ENCODE peak calls at places on chromosome 17, in six cellular contexts. One of them, this sample, is unnamed.

GRCh38 chr17:38528101-38528500 is 77.7 kb downstream of the SRCIN1 start:
- DNase-seq in tibial artery: no peak
- DNase-seq in AG09319: no peak
- DNase-seq in astrocyte of the spinal cord: no peak
- DNase-seq in mucosa of descending colon: no peak
- DNase-seq in esophagus squamous epithelium: no peak
- DNase-seq in this sample: no peak

GRCh38 chr17:17484451-17484899 is 7.7 kb downstream of the MED9 start:
- DNase-seq in tibial artery: no peak
- DNase-seq in esophagus squamous epithelium: no peak
- DNase-seq in mucosa of descending colon: no peak
- DNase-seq in astrocyte of the spinal cord: no peak
- DNase-seq in AG09319: no peak
- DNase-seq in this sample: no peak

GRCh38 chr17:58391302-58391984 is 25.9 kb downstream of the RNF43 start:
- DNase-seq in tibial artery: no peak
- DNase-seq in AG09319: no peak
- DNase-seq in astrocyte of the spinal cord: peak
- DNase-seq in esophagus squamous epithelium: no peak
- DNase-seq in mucosa of descending colon: peak
- DNase-seq in this sample: no peak

GRCh38 chr17:17440938-17441730 is 35.7 kb upstream of the MED9 start:
- DNase-seq in AG09319: no peak
- DNase-seq in esophagus squamous epithelium: no peak
- DNase-seq in mucosa of descending colon: no peak
- DNase-seq in astrocyte of the spinal cord: no peak
- DNase-seq in tibial artery: no peak
- DNase-seq in this sample: no peak

GRCh38 chr17:68248199-68248825 is 469 bp downstream of the AMZ2 start:
- DNase-seq in astrocyte of the spinal cord: peak
- DNase-seq in mucosa of descending colon: no peak
- DNase-seq in tibial artery: peak
- DNase-seq in esophagus squamous epithelium: no peak
- DNase-seq in AG09319: peak
- DNase-seq in this sample: no peak

GRCh38 chr17:19630651-19631050 is 17.9 kb upstream of the ALDH3A2 start:
- DNase-seq in tibial artery: no peak
- DNase-seq in AG09319: no peak
- DNase-seq in esophagus squamous epithelium: no peak
- DNase-seq in mucosa of descending colon: no peak
- DNase-seq in astrocyte of the spinal cord: no peak
- DNase-seq in this sample: no peak

GRCh38 chr17:14143678-14144077 is 74.4 kb downstream of the COX10 start:
- DNase-seq in mucosa of descending colon: no peak
- DNase-seq in AG09319: no peak
- DNase-seq in esophagus squamous epithelium: no peak
- DNase-seq in astrocyte of the spinal cord: no peak
- DNase-seq in tibial artery: no peak
- DNase-seq in this sample: no peak

GRCh38 chr17:80260791-80261158 is at the start of gene RNF213:
- DNase-seq in mucosa of descending colon: peak
- DNase-seq in astrocyte of the spinal cord: peak
- DNase-seq in tibial artery: peak
- DNase-seq in esophagus squamous epithelium: no peak
- DNase-seq in AG09319: no peak
- DNase-seq in this sample: no peak

GRCh38 chr17:36731806-36732205 is 130.4 kb downstream of the MRM1 start:
- DNase-seq in esophagus squamous epithelium: no peak
- DNase-seq in AG09319: no peak
- DNase-seq in mucosa of descending colon: no peak
- DNase-seq in astrocyte of the spinal cord: no peak
- DNase-seq in tibial artery: no peak
- DNase-seq in this sample: no peak

GRCh38 chr17:19331134-19331533 is 31.4 kb downstream of the B9D1 start:
- DNase-seq in tibial artery: no peak
- DNase-seq in astrocyte of the spinal cord: peak
- DNase-seq in AG09319: no peak
- DNase-seq in esophagus squamous epithelium: no peak
- DNase-seq in mucosa of descending colon: no peak
- DNase-seq in this sample: peak

GRCh38 chr17:77089118-77089477 is 51.7 kb upstream of the SEC14L1 start:
- DNase-seq in mucosa of descending colon: no peak
- DNase-seq in esophagus squamous epithelium: no peak
- DNase-seq in astrocyte of the spinal cord: no peak
- DNase-seq in AG09319: no peak
- DNase-seq in tibial artery: no peak
- DNase-seq in this sample: no peak

GRCh38 chr17:38550661-38551060 is 55.1 kb downstream of the SRCIN1 start:
- DNase-seq in mucosa of descending colon: no peak
- DNase-seq in esophagus squamous epithelium: no peak
- DNase-seq in astrocyte of the spinal cord: peak
- DNase-seq in tibial artery: no peak
- DNase-seq in AG09319: peak
- DNase-seq in this sample: no peak

GRCh38 chr17:79991924-79992656 is 43.6 kb downstream of the TBC1D16 start:
- DNase-seq in esophagus squamous epithelium: no peak
- DNase-seq in AG09319: no peak
- DNase-seq in astrocyte of the spinal cord: peak
- DNase-seq in mucosa of descending colon: peak
- DNase-seq in tibial artery: no peak
- DNase-seq in this sample: no peak

GRCh38 chr17:70099884-70100283 is 24.9 kb downstream of the KCNJ16 start:
- DNase-seq in tibial artery: no peak
- DNase-seq in esophagus squamous epithelium: no peak
- DNase-seq in AG09319: no peak
- DNase-seq in mucosa of descending colon: no peak
- DNase-seq in astrocyte of the spinal cord: no peak
- DNase-seq in this sample: no peak

DNA sequence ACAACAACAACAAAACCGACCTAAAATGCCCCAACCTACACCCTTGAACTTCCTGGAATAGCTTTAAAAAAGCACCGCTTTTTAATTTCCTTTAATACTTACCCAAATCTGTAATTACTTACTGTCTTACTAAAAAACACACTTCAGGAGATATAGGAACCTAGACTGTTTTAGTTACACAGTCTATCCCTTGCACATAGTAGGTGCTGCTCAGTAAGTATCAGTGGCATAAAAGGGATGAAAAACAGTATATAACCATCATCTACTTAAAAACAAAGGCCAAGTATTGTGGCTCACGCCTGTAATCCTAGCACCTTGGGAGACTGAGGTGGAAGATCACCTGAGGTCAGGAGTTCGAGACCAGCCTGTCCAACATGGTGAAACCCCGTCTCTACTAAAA is 6.1 kb downstream of the SUMO2 start:
- DNase-seq in esophagus squamous epithelium: no peak
- DNase-seq in AG09319: no peak
- DNase-seq in tibial artery: no peak
- DNase-seq in mucosa of descending colon: no peak
- DNase-seq in astrocyte of the spinal cord: no peak
- DNase-seq in this sample: no peak
- TF ChIP-seq CTCF in esophagus squamous epithelium: no peak
- TF ChIP-seq CTCF in AG09319: no peak
- TF ChIP-seq CTCF in tibial artery: no peak
- TF ChIP-seq CTCF in mucosa of descending colon: no peak
- TF ChIP-seq CTCF in astrocyte of the spinal cord: no peak
- TF ChIP-seq CTCF in this sample: no peak

GRCh38 chr17:8110456-8110804 is 7.9 kb downstream of the ALOXE3 start:
- DNase-seq in tibial artery: no peak
- DNase-seq in AG09319: no peak
- DNase-seq in esophagus squamous epithelium: no peak
- DNase-seq in astrocyte of the spinal cord: no peak
- DNase-seq in mucosa of descending colon: no peak
- DNase-seq in this sample: no peak
- TF ChIP-seq CTCF in tibial artery: no peak
- TF ChIP-seq CTCF in AG09319: no peak
- TF ChIP-seq CTCF in esophagus squamous epithelium: no peak
- TF ChIP-seq CTCF in astrocyte of the spinal cord: no peak
- TF ChIP-seq CTCF in mucosa of descending colon: no peak
- TF ChIP-seq CTCF in this sample: no peak

GRCh38 chr17:49841548-49841947 is 6.3 kb downstream of the TAC4 start:
- DNase-seq in AG09319: no peak
- DNase-seq in mucosa of descending colon: no peak
- DNase-seq in esophagus squamous epithelium: no peak
- DNase-seq in astrocyte of the spinal cord: no peak
- DNase-seq in tibial artery: no peak
- DNase-seq in this sample: no peak
- TF ChIP-seq CTCF in AG09319: no peak
- TF ChIP-seq CTCF in mucosa of descending colon: no peak
- TF ChIP-seq CTCF in esophagus squamous epithelium: no peak
- TF ChIP-seq CTCF in astrocyte of the spinal cord: peak
- TF ChIP-seq CTCF in tibial artery: no peak
- TF ChIP-seq CTCF in this sample: no peak

GRCh38 chr17:50534222-50534978 is 1.9 kb downstream of the EPN3 start:
- DNase-seq in AG09319: no peak
- DNase-seq in esophagus squamous epithelium: no peak
- DNase-seq in tibial artery: no peak
- DNase-seq in mucosa of descending colon: peak
- DNase-seq in astrocyte of the spinal cord: no peak
- DNase-seq in this sample: no peak
- TF ChIP-seq CTCF in AG09319: peak
- TF ChIP-seq CTCF in esophagus squamous epithelium: peak
- TF ChIP-seq CTCF in tibial artery: no peak
- TF ChIP-seq CTCF in mucosa of descending colon: peak
- TF ChIP-seq CTCF in astrocyte of the spinal cord: peak
- TF ChIP-seq CTCF in this sample: peak

GRCh38 chr17:44205962-44206824 is 6.5 kb upstream of the ATXN7L3 start:
- DNase-seq in astrocyte of the spinal cord: no peak
- DNase-seq in AG09319: no peak
- DNase-seq in esophagus squamous epithelium: no peak
- DNase-seq in mucosa of descending colon: no peak
- DNase-seq in tibial artery: no peak
- DNase-seq in this sample: no peak
- TF ChIP-seq CTCF in astrocyte of the spinal cord: peak
- TF ChIP-seq CTCF in AG09319: peak
- TF ChIP-seq CTCF in esophagus squamous epithelium: no peak
- TF ChIP-seq CTCF in mucosa of descending colon: no peak
- TF ChIP-seq CTCF in tibial artery: no peak
- TF ChIP-seq CTCF in this sample: peak

GRCh38 chr17:8046929-8047768 is 8.3 kb downstream of the ALOX15B start:
- DNase-seq in mucosa of descending colon: no peak
- DNase-seq in AG09319: no peak
- DNase-seq in astrocyte of the spinal cord: no peak
- DNase-seq in tibial artery: no peak
- DNase-seq in esophagus squamous epithelium: no peak
- DNase-seq in this sample: no peak
- TF ChIP-seq CTCF in mucosa of descending colon: no peak
- TF ChIP-seq CTCF in AG09319: no peak
- TF ChIP-seq CTCF in astrocyte of the spinal cord: no peak
- TF ChIP-seq CTCF in tibial artery: no peak
- TF ChIP-seq CTCF in esophagus squamous epithelium: no peak
- TF ChIP-seq CTCF in this sample: no peak

DNA sequence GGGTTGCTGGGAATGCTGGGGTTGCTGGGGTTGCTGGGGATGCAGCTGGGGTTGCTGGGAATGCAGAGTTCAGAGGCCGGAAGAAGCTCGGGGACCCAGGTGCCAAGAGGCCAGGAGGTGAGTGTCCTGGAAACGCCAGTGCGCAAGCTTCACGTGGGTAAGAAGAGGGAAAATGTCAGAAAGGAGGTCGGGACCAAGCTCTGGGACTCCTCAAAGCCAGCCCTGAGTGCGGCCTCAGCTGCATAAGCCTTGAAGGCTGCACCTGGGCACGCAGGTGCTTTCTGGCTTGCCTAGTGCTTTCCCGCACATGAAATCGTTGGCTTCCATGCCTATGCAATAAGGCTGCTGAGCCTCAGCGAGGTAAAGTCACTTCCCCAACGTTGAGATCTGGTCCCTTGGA is 48.3 kb downstream of the PITPNM3 start:
- DNase-seq in tibial artery: no peak
- DNase-seq in AG09319: no peak
- DNase-seq in astrocyte of the spinal cord: no peak
- DNase-seq in mucosa of descending colon: no peak
- DNase-seq in esophagus squamous epithelium: no peak
- DNase-seq in this sample: no peak
- TF ChIP-seq CTCF in tibial artery: no peak
- TF ChIP-seq CTCF in AG09319: no peak
- TF ChIP-seq CTCF in astrocyte of the spinal cord: no peak
- TF ChIP-seq CTCF in mucosa of descending colon: no peak
- TF ChIP-seq CTCF in esophagus squamous epithelium: no peak
- TF ChIP-seq CTCF in this sample: no peak

GRCh38 chr17:65953316-65954147 is 238.4 kb downstream of the CEP112 start:
- DNase-seq in AG09319: no peak
- DNase-seq in mucosa of descending colon: no peak
- DNase-seq in esophagus squamous epithelium: no peak
- DNase-seq in tibial artery: no peak
- DNase-seq in astrocyte of the spinal cord: peak
- DNase-seq in this sample: no peak
- TF ChIP-seq CTCF in AG09319: no peak
- TF ChIP-seq CTCF in mucosa of descending colon: no peak
- TF ChIP-seq CTCF in esophagus squamous epithelium: no peak
- TF ChIP-seq CTCF in tibial artery: no peak
- TF ChIP-seq CTCF in astrocyte of the spinal cord: peak
- TF ChIP-seq CTCF in this sample: no peak

DNA sequence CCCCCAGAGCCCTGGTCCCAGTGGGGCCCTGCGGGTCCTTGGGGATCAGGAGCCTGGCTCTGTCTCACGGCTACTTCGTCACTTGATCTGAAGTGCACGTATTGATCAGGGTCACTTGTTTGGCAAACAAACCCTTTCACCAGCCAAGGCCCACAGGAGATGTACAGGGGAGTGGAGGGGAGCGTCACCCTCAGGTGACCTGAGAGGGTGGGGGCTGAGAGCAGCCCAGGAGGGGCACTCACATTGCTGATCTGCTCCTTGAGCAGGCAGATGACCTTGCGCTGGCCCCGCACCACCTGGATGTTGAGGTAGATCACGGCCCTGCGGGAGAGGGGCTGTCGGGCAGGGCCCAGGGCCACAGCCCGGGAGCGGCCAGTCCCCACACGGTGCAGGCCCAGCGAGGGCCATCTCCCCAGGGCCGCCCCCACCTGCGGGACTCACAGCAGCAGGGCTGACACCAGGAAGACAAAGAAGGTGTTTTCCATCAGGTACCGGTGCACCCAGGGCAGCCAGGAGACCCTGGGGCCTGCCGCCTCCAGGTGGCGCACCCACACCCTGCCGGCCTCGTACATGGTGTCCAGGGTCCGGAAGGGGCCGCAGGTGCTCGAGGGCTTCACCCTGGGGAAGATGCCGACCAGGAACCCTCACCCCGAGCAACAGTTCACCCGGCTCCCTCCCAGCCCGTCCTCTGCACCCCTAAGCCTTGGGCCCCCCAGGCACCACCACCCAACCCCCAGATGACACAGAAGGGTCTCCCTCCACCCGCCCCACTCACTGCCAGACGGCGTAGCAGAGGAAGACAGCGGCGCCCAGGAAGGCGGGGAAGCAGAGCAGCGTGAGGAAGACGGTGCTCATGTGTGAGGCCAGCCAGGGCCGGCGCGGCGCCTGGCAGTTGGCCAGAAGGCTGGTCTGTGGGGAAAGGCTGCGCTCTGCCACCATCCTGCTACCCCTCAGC is 11.3 kb downstream of the TMC6 start:
- DNase-seq in AG09319: no peak
- DNase-seq in mucosa of descending colon: peak
- DNase-seq in tibial artery: no peak
- DNase-seq in astrocyte of the spinal cord: no peak
- DNase-seq in esophagus squamous epithelium: no peak
- DNase-seq in this sample: no peak
- TF ChIP-seq CTCF in AG09319: peak
- TF ChIP-seq CTCF in mucosa of descending colon: peak
- TF ChIP-seq CTCF in tibial artery: no peak
- TF ChIP-seq CTCF in astrocyte of the spinal cord: peak
- TF ChIP-seq CTCF in esophagus squamous epithelium: peak
- TF ChIP-seq CTCF in this sample: peak